ENCODE peak calls at places on chromosomes 11 and 22, in five cellular contexts. P, T, Y, A and K are unnamed samples.

GRCh38 chr11:71927813-71928738 is at the start of gene XNDC1N:
- DNase-seq in T (peak), A (peak), Y (peak), P (peak), K (peak)

GRCh38 chr11:134050541-134051383 is 18.1 kb upstream of the JAM3 start:
- DNase-seq in T (peak), A (peak), P (no peak), Y (peak), K (peak)

GRCh38 chr22:46730568-46731245 is 7.3 kb downstream of the CERK start:
- DNase-seq in A (no peak), T (no peak), P (no peak), Y (no peak), K (no peak)

GRCh38 chr11:99632969-99633368 is 612.2 kb downstream of the CNTN5 start:
- DNase-seq in P (no peak), T (no peak), Y (peak), A (no peak), K (no peak)

GRCh38 chr11:118913411-118914125 is 12.2 kb downstream of the BCL9L start:
- DNase-seq in T (peak), A (peak), Y (no peak), P (no peak), K (no peak)

GRCh38 chr11:616320-617220 is 820 bp upstream of the IRF7 start:
- DNase-seq in Y (no peak), A (no peak), T (no peak), P (no peak), K (no peak)

GRCh38 chr11:47768090-47768620 is 1.0 kb upstream of the FNBP4 start:
- DNase-seq in A (peak), Y (peak), T (no peak), P (peak), K (no peak)

GRCh38 chr11:125287467-125288232 is 123.1 kb downstream of the PKNOX2 start:
- DNase-seq in P (peak), A (no peak), Y (peak), T (no peak), K (no peak)

GRCh38 chr11:65559535-65559934 is 1.4 kb upstream of the LTBP3 start:
- DNase-seq in P (no peak), T (no peak), Y (no peak), A (no peak), K (no peak)

GRCh38 chr11:102438311-102439062 is 14.1 kb downstream of the TMEM123 start:
- DNase-seq in A (no peak), Y (no peak), T (no peak), P (no peak), K (no peak)

GRCh38 chr11:72773291-72773690 is 20.6 kb downstream of the STARD10 start:
- DNase-seq in P (peak), T (no peak), A (peak), Y (peak), K (no peak)

GRCh38 chr22:37803195-37803635 is 4.5 kb upstream of the GCAT start:
- DNase-seq in T (no peak), A (no peak), P (no peak), Y (no peak), K (no peak)

GRCh38 chr11:103499710-103500340 is 390.6 kb downstream of the DYNC2H1 start:
- DNase-seq in T (no peak), Y (peak), A (no peak), P (no peak), K (no peak)

GRCh38 chr22:37462983-37463382 is 23.2 kb downstream of the MFNG start:
- DNase-seq in T (no peak), A (no peak), P (no peak), Y (peak), K (no peak)

GRCh38 chr11:15481871-15482270 is 367.1 kb downstream of the INSC start:
- DNase-seq in T (no peak), P (no peak), A (no peak), Y (no peak), K (no peak)

GRCh38 chr11:134338654-134339053 is 6.9 kb downstream of the GLB1L2 start:
- DNase-seq in Y (no peak), A (no peak), P (no peak), T (no peak), K (no peak)

GRCh38 chr22:27377501-27377900 is 424.1 kb downstream of the MN1 start:
- DNase-seq in Y (no peak), T (no peak), A (no peak), P (no peak), K (no peak)

GRCh38 chr22:24423519-24424000 is 3.8 kb upstream of the ADORA2A start:
- DNase-seq in A (peak), P (no peak), T (peak), Y (peak), K (peak)

GRCh38 chr11:85481862-85482261 is 145.3 kb downstream of the DLG2 start:
- DNase-seq in Y (no peak), A (no peak), T (no peak), P (no peak), K (no peak)

GRCh38 chr11:111923351-111923788 is 4.7 kb downstream of the C11orf52 start:
- DNase-seq in Y (peak), P (no peak), A (no peak), T (no peak), K (no peak)

GRCh38 chr11:19576903-19577302 is 135.7 kb upstream of the NAV2 start:
- DNase-seq in T (no peak), A (no peak), P (no peak), Y (no peak), K (no peak)

GRCh38 chr11:69299572-69299971 is 5.6 kb downstream of the MYEOV start:
- DNase-seq in A (no peak), P (no peak), Y (no peak), T (no peak), K (no peak)

GRCh38 chr22:41352058-41352457 is 29.7 kb upstream of the TEF start:
- DNase-seq in Y (peak), T (no peak), P (peak), A (no peak), K (no peak)

GRCh38 chr22:17972385-17973181 is 51.8 kb downstream of the MICAL3 start:
- DNase-seq in T (no peak), Y (peak), P (no peak), A (no peak), K (no peak)

GRCh38 chr22:46299101-46299500 is 2.4 kb downstream of the GTSE1 start:
- DNase-seq in Y (no peak), P (no peak), A (no peak), T (no peak), K (no peak)

GRCh38 chr11:12705874-12706273 is 31.7 kb downstream of the TEAD1 start:
- DNase-seq in Y (peak), A (no peak), P (no peak), T (no peak), K (no peak)

GRCh38 chr11:48169706-48170105 is 46.9 kb upstream of the OR4B1 start:
- DNase-seq in T (no peak), P (no peak), Y (peak), A (no peak), K (no peak)

GRCh38 chr22:49606562-49606961 is 221.1 kb downstream of the BRD1 start:
- DNase-seq in T (no peak), A (no peak), Y (no peak), P (no peak), K (no peak)